ENCODE peak calls at places on chromosome 2, in seven cellular contexts. One of them, this sample, is unnamed.

GRCh38 chr2:19540739-19541503 is 182.5 kb upstream of the OSR1 start:
- DNase-seq in PC-3: peak; percentile 99
- DNase-seq in cardiac muscle cell: peak; percentile 85
- DNase-seq in thoracic aorta: no peak
- DNase-seq in astrocyte: peak; percentile 82
- DNase-seq in CD4-positive, CD25-positive, alpha-beta regulatory T cell: no peak
- DNase-seq in tibial artery: no peak
- DNase-seq in this sample: no peak

GRCh38 chr2:48043746-48044145 is 137.4 kb upstream of the FBXO11 start:
- DNase-seq in tibial artery: no peak
- DNase-seq in astrocyte: no peak
- DNase-seq in PC-3: no peak
- DNase-seq in CD4-positive, CD25-positive, alpha-beta regulatory T cell: no peak
- DNase-seq in cardiac muscle cell: no peak
- DNase-seq in thoracic aorta: no peak
- DNase-seq in this sample: no peak

GRCh38 chr2:75528221-75528977 is 32.3 kb downstream of the EVA1A start:
- DNase-seq in cardiac muscle cell: no peak
- DNase-seq in CD4-positive, CD25-positive, alpha-beta regulatory T cell: no peak
- DNase-seq in astrocyte: no peak
- DNase-seq in PC-3: peak; percentile 79
- DNase-seq in thoracic aorta: no peak
- DNase-seq in tibial artery: no peak
- DNase-seq in this sample: no peak

GRCh38 chr2:75640621-75641121 is 5.9 kb upstream of the MRPL19 start:
- DNase-seq in PC-3: peak; percentile 79
- DNase-seq in astrocyte: peak; percentile 53
- DNase-seq in CD4-positive, CD25-positive, alpha-beta regulatory T cell: peak; percentile 45
- DNase-seq in cardiac muscle cell: peak; percentile 85
- DNase-seq in thoracic aorta: no peak
- DNase-seq in tibial artery: peak; percentile 71
- DNase-seq in this sample: peak; percentile 61

GRCh38 chr2:72132981-72133720 is 14.5 kb downstream of the CYP26B1 start:
- DNase-seq in thoracic aorta: no peak
- DNase-seq in astrocyte: no peak
- DNase-seq in cardiac muscle cell: no peak
- DNase-seq in tibial artery: peak; percentile 55
- DNase-seq in CD4-positive, CD25-positive, alpha-beta regulatory T cell: no peak
- DNase-seq in PC-3: no peak
- DNase-seq in this sample: no peak

GRCh38 chr2:18479901-18480369 is 80.5 kb downstream of the RDH14 start:
- DNase-seq in astrocyte: peak; percentile 56
- DNase-seq in tibial artery: peak; percentile 69
- DNase-seq in PC-3: no peak
- DNase-seq in cardiac muscle cell: peak; percentile 52
- DNase-seq in CD4-positive, CD25-positive, alpha-beta regulatory T cell: no peak
- DNase-seq in thoracic aorta: no peak
- DNase-seq in this sample: peak; percentile 67

GRCh38 chr2:4869154-4869553 is 823.0 kb upstream of the SOX11 start:
- DNase-seq in tibial artery: no peak
- DNase-seq in CD4-positive, CD25-positive, alpha-beta regulatory T cell: no peak
- DNase-seq in astrocyte: no peak
- DNase-seq in PC-3: no peak
- DNase-seq in cardiac muscle cell: no peak
- DNase-seq in thoracic aorta: no peak
- DNase-seq in this sample: no peak

GRCh38 chr2:65204461-65205230 is 23.0 kb upstream of the ACTR2 start:
- DNase-seq in cardiac muscle cell: peak; percentile 30
- DNase-seq in CD4-positive, CD25-positive, alpha-beta regulatory T cell: peak; percentile 15
- DNase-seq in astrocyte: no peak
- DNase-seq in PC-3: no peak
- DNase-seq in thoracic aorta: no peak
- DNase-seq in tibial artery: no peak
- DNase-seq in this sample: no peak

GRCh38 chr2:85728883-85729824 is 24.6 kb upstream of the ATOH8 start:
- DNase-seq in astrocyte: no peak
- DNase-seq in thoracic aorta: peak; percentile 60
- DNase-seq in cardiac muscle cell: peak; percentile 90
- DNase-seq in CD4-positive, CD25-positive, alpha-beta regulatory T cell: peak; percentile 59
- DNase-seq in tibial artery: peak; percentile 95
- DNase-seq in PC-3: peak; percentile 83
- DNase-seq in this sample: peak; percentile 97

GRCh38 chr2:63614983-63615945 is 26.5 kb downstream of the MDH1 start:
- DNase-seq in PC-3: peak; percentile 89
- DNase-seq in astrocyte: peak; percentile 52
- DNase-seq in cardiac muscle cell: peak; percentile 52
- DNase-seq in tibial artery: no peak
- DNase-seq in thoracic aorta: no peak
- DNase-seq in CD4-positive, CD25-positive, alpha-beta regulatory T cell: no peak
- DNase-seq in this sample: no peak

GRCh38 chr2:128751751-128752150 is 433.1 kb upstream of the HS6ST1 start:
- DNase-seq in CD4-positive, CD25-positive, alpha-beta regulatory T cell: no peak
- DNase-seq in PC-3: no peak
- DNase-seq in astrocyte: no peak
- DNase-seq in tibial artery: no peak
- DNase-seq in cardiac muscle cell: no peak
- DNase-seq in thoracic aorta: no peak
- DNase-seq in this sample: no peak
- H3K4me1 ChIP-seq in CD4-positive, CD25-positive, alpha-beta regulatory T cell: no peaks in the 10 kb centered on the region
- H3K4me1 ChIP-seq in PC-3: no peaks in the 10 kb centered on the region
- H3K4me1 ChIP-seq in astrocyte: peaks cover 4% of the 10 kb centered on the region
- H3K4me1 ChIP-seq in tibial artery: no peaks in the 10 kb centered on the region
- H3K4me1 ChIP-seq in cardiac muscle cell: peaks cover 38% of the 10 kb centered on the region
- H3K4me1 ChIP-seq in thoracic aorta: no peaks in the 10 kb centered on the region
- H3K4me1 ChIP-seq in this sample: no peaks in the 10 kb centered on the region

GRCh38 chr2:104860141-104860790 is 6.4 kb downstream of the POU3F3 start:
- DNase-seq in thoracic aorta: no peak
- DNase-seq in tibial artery: no peak
- DNase-seq in CD4-positive, CD25-positive, alpha-beta regulatory T cell: no peak
- DNase-seq in PC-3: no peak
- DNase-seq in astrocyte: no peak
- DNase-seq in cardiac muscle cell: no peak
- DNase-seq in this sample: no peak
- H3K4me1 ChIP-seq in thoracic aorta: peaks cover 10% of the 10 kb centered on the region
- H3K4me1 ChIP-seq in tibial artery: peaks cover 14% of the 10 kb centered on the region
- H3K4me1 ChIP-seq in CD4-positive, CD25-positive, alpha-beta regulatory T cell: peaks cover 3% of the 10 kb centered on the region
- H3K4me1 ChIP-seq in PC-3: no peaks in the 10 kb centered on the region
- H3K4me1 ChIP-seq in astrocyte: peaks cover 17% of the 10 kb centered on the region
- H3K4me1 ChIP-seq in cardiac muscle cell: no peaks in the 10 kb centered on the region
- H3K4me1 ChIP-seq in this sample: peaks cover 9% of the 10 kb centered on the region

GRCh38 chr2:106117882-106118684 is 76.0 kb downstream of the UXS1 start:
- DNase-seq in astrocyte: peak; percentile 10
- DNase-seq in tibial artery: no peak
- DNase-seq in cardiac muscle cell: no peak
- DNase-seq in PC-3: peak; percentile 30
- DNase-seq in CD4-positive, CD25-positive, alpha-beta regulatory T cell: no peak
- DNase-seq in thoracic aorta: no peak
- DNase-seq in this sample: no peak

GRCh38 chr2:106119074-106119473 is 75.0 kb downstream of the UXS1 start:
- DNase-seq in CD4-positive, CD25-positive, alpha-beta regulatory T cell: no peak
- DNase-seq in astrocyte: no peak
- DNase-seq in PC-3: no peak
- DNase-seq in cardiac muscle cell: no peak
- DNase-seq in thoracic aorta: no peak
- DNase-seq in tibial artery: no peak
- DNase-seq in this sample: no peak

GRCh38 chr2:106124126-106124756 is 69.9 kb downstream of the UXS1 start:
- DNase-seq in thoracic aorta: no peak
- DNase-seq in tibial artery: no peak
- DNase-seq in CD4-positive, CD25-positive, alpha-beta regulatory T cell: no peak
- DNase-seq in astrocyte: no peak
- DNase-seq in PC-3: no peak
- DNase-seq in cardiac muscle cell: no peak
- DNase-seq in this sample: no peak

GRCh38 chr2:106117347-106117746 is 76.8 kb downstream of the UXS1 start:
- DNase-seq in astrocyte: no peak
- DNase-seq in PC-3: no peak
- DNase-seq in thoracic aorta: no peak
- DNase-seq in cardiac muscle cell: no peak
- DNase-seq in CD4-positive, CD25-positive, alpha-beta regulatory T cell: no peak
- DNase-seq in tibial artery: no peak
- DNase-seq in this sample: no peak

DNA sequence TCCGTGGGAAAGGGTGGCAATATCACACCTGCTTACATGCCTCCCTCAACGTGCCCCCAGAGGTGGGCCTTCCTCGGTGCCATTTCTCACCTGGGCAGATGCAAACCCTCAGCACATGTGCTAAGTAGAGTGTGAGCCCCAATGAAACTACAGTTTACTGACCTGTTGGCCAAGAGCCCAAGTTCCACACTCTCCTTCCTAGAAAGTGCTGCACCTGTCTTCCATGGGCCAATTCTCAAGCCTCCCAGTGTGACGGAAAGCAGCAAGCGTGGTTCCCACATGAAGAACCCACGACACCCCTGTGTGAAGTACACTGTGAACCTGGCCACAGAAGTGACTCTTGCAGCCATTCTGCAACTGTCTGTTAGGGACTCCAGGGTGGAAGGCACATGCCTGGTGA is 73.7 kb downstream of the UXS1 start:
- DNase-seq in CD4-positive, CD25-positive, alpha-beta regulatory T cell: no peak
- DNase-seq in tibial artery: no peak
- DNase-seq in thoracic aorta: no peak
- DNase-seq in PC-3: no peak
- DNase-seq in cardiac muscle cell: no peak
- DNase-seq in astrocyte: no peak
- DNase-seq in this sample: no peak
- H3K4me1 ChIP-seq in CD4-positive, CD25-positive, alpha-beta regulatory T cell: peaks cover 12% of the 10 kb centered on the region
- H3K4me1 ChIP-seq in tibial artery: no peaks in the 10 kb centered on the region
- H3K4me1 ChIP-seq in thoracic aorta: no peaks in the 10 kb centered on the region
- H3K4me1 ChIP-seq in PC-3: peaks cover 19% of the 10 kb centered on the region
- H3K4me1 ChIP-seq in cardiac muscle cell: peaks cover 15% of the 10 kb centered on the region
- H3K4me1 ChIP-seq in astrocyte: peaks cover 4% of the 10 kb centered on the region
- H3K4me1 ChIP-seq in this sample: peaks cover 22% of the 10 kb centered on the region

DNA sequence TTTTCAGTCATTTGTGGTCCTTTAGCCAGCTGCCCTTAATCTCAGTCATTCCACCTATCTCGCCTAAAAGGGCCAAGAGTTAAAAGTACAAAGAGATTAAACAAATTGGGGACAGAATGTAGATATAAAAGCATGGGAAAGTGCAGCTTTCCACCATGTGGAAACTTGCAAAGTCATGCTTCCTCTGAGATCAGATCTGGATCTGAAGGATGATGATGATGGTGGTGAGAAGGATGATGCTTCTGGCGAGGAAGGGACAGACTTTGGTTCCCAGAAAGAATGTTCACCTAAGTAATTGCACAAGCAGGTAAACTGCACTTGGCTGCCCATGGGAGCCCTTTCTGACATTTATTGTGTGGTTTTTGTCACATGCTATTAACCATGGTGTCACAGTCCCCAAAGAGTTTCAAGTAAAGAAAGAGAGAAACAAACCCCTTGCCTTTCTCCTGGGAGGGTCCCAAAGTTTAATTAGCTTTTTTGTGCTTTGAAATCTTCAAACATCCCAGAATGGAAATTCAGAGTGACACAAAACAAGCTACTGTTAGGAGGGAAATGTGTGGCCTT is 34.7 kb downstream of the KLF7 start:
- DNase-seq in cardiac muscle cell: no peak
- DNase-seq in tibial artery: no peak
- DNase-seq in CD4-positive, CD25-positive, alpha-beta regulatory T cell: no peak
- DNase-seq in astrocyte: no peak
- DNase-seq in thoracic aorta: no peak
- DNase-seq in PC-3: no peak
- DNase-seq in this sample: no peak
- H3K4me1 ChIP-seq in cardiac muscle cell: peaks cover under 1% of the 10 kb centered on the region
- H3K4me1 ChIP-seq in tibial artery: peaks cover 46% of the 10 kb centered on the region
- H3K4me1 ChIP-seq in CD4-positive, CD25-positive, alpha-beta regulatory T cell: peaks cover 7% of the 10 kb centered on the region
- H3K4me1 ChIP-seq in astrocyte: peaks cover 53% of the 10 kb centered on the region
- H3K4me1 ChIP-seq in thoracic aorta: peaks cover 55% of the 10 kb centered on the region
- H3K4me1 ChIP-seq in PC-3: peaks cover 32% of the 10 kb centered on the region
- H3K4me1 ChIP-seq in this sample: peaks cover 26% of the 10 kb centered on the region

GRCh38 chr2:42962521-42962953 is 170.2 kb upstream of the HAAO start:
- DNase-seq in CD4-positive, CD25-positive, alpha-beta regulatory T cell: peak; percentile 16
- DNase-seq in PC-3: no peak
- DNase-seq in astrocyte: no peak
- DNase-seq in tibial artery: no peak
- DNase-seq in thoracic aorta: no peak
- DNase-seq in cardiac muscle cell: peak; percentile 45
- DNase-seq in this sample: no peak

GRCh38 chr2:42963452-42964068 is 171.2 kb upstream of the HAAO start:
- DNase-seq in tibial artery: no peak
- DNase-seq in astrocyte: no peak
- DNase-seq in CD4-positive, CD25-positive, alpha-beta regulatory T cell: no peak
- DNase-seq in cardiac muscle cell: no peak
- DNase-seq in PC-3: no peak
- DNase-seq in thoracic aorta: no peak
- DNase-seq in this sample: no peak

GRCh38 chr2:42961385-42961800 is 169.0 kb upstream of the HAAO start:
- DNase-seq in astrocyte: no peak
- DNase-seq in cardiac muscle cell: peak; percentile 63
- DNase-seq in PC-3: no peak
- DNase-seq in thoracic aorta: peak; percentile 46
- DNase-seq in CD4-positive, CD25-positive, alpha-beta regulatory T cell: no peak
- DNase-seq in tibial artery: peak; percentile 89
- DNase-seq in this sample: peak; percentile 81

GRCh38 chr2:42960835-42961165 is 168.4 kb upstream of the HAAO start:
- DNase-seq in astrocyte: no peak
- DNase-seq in PC-3: no peak
- DNase-seq in thoracic aorta: no peak
- DNase-seq in tibial artery: no peak
- DNase-seq in cardiac muscle cell: peak; percentile 49
- DNase-seq in CD4-positive, CD25-positive, alpha-beta regulatory T cell: no peak
- DNase-seq in this sample: no peak

DNA sequence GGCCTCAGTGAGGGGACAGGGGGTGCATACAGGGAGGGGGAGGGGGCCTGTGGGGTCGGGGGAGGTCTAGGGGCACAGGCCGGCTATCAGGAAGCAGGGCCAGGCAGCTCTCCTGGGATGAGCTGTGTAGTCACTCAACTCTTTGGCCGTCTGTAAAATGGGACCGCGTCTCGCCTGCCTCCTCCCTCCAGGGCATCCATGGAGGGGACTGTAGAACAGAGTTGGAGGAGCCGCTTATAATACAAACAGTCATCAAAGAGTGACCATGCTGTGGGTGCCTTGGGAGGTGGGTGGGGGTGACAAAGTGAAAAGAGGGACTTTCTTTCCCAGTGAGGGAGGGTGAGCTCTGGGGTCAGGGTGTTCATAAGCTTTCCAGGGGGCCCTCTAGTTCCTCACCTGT is 169.6 kb upstream of the HAAO start:
- DNase-seq in tibial artery: no peak
- DNase-seq in astrocyte: no peak
- DNase-seq in thoracic aorta: no peak
- DNase-seq in cardiac muscle cell: no peak
- DNase-seq in CD4-positive, CD25-positive, alpha-beta regulatory T cell: no peak
- DNase-seq in PC-3: no peak
- DNase-seq in this sample: no peak
- H3K4me1 ChIP-seq in tibial artery: peaks cover 58% of the 10 kb centered on the region
- H3K4me1 ChIP-seq in astrocyte: peaks cover 33% of the 10 kb centered on the region
- H3K4me1 ChIP-seq in thoracic aorta: peaks cover 50% of the 10 kb centered on the region
- H3K4me1 ChIP-seq in cardiac muscle cell: no peaks in the 10 kb centered on the region
- H3K4me1 ChIP-seq in CD4-positive, CD25-positive, alpha-beta regulatory T cell: no peaks in the 10 kb centered on the region
- H3K4me1 ChIP-seq in PC-3: peaks cover 12% of the 10 kb centered on the region
- H3K4me1 ChIP-seq in this sample: peaks cover 36% of the 10 kb centered on the region

GRCh38 chr2:225637199-225637598 is 237.7 kb downstream of the NYAP2 start:
- DNase-seq in astrocyte: no peak
- DNase-seq in thoracic aorta: no peak
- DNase-seq in CD4-positive, CD25-positive, alpha-beta regulatory T cell: no peak
- DNase-seq in PC-3: no peak
- DNase-seq in cardiac muscle cell: peak; percentile 1
- DNase-seq in tibial artery: no peak
- DNase-seq in this sample: no peak
- H3K4me1 ChIP-seq in astrocyte: no peaks in the 10 kb centered on the region
- H3K4me1 ChIP-seq in thoracic aorta: no peaks in the 10 kb centered on the region
- H3K4me1 ChIP-seq in CD4-positive, CD25-positive, alpha-beta regulatory T cell: no peaks in the 10 kb centered on the region
- H3K4me1 ChIP-seq in PC-3: no peaks in the 10 kb centered on the region
- H3K4me1 ChIP-seq in cardiac muscle cell: no peaks in the 10 kb centered on the region
- H3K4me1 ChIP-seq in tibial artery: no peaks in the 10 kb centered on the region
- H3K4me1 ChIP-seq in this sample: no peaks in the 10 kb centered on the region

This sample was measured in psoas muscle.